ENCODE peak calls at places on chromosomes 16 and 17, in seven cellular contexts. V is A549; G is esophagus squamous epithelium; X is CD8-positive, alpha-beta memory T cell; C is SK-N-SH; J is left lung; A is heart right ventricle. P is an unnamed sample.
A peak's percentile ranks its signal among the peaks of the same experiment; 100 is the strongest.

GRCh38 chr17:32741381-32741780 is 135.5 kb downstream of the MYO1D start:
- DNase-seq in V (no peak), G (no peak), X (no peak), C (no peak), J (no peak), A (no peak), P (no peak)

GRCh38 chr16:2002406-2003230 is 7.0 kb downstream of the ZNF598 start:
- DNase-seq in V (no peak), G (no peak), X (no peak), C (no peak), J (peak; percentile 71), A (no peak), P (no peak)

GRCh38 chr17:66542967-66543525 is 240.6 kb downstream of the PRKCA start:
- DNase-seq in V (no peak), G (no peak), X (no peak), C (no peak), J (no peak), A (no peak), P (no peak)

GRCh38 chr17:48970224-48970623 is 1.8 kb upstream of the GIP start:
- DNase-seq in V (peak; percentile 61), G (no peak), X (no peak), C (peak; percentile 34), J (no peak), A (no peak), P (no peak)

GRCh38 chr16:85774811-85775210 is 23.9 kb upstream of the C16orf74 start:
- DNase-seq in V (no peak), G (no peak), X (no peak), C (no peak), J (no peak), A (no peak), P (no peak)

GRCh38 chr17:32875904-32876413 is 965 bp downstream of the MYO1D start:
- DNase-seq in V (no peak), G (no peak), X (no peak), C (no peak), J (no peak), A (no peak), P (no peak)

GRCh38 chr17:17080181-17080631 is 37.9 kb downstream of the MPRIP start:
- DNase-seq in V (no peak), G (no peak), X (no peak), C (no peak), J (no peak), A (no peak), P (no peak)

GRCh38 chr16:47990676-47991075 is 165.1 kb downstream of the ABCC12 start:
- DNase-seq in V (no peak), G (no peak), X (no peak), C (no peak), J (no peak), A (no peak), P (no peak)

GRCh38 chr16:87206646-87207451 is 110.3 kb downstream of the C16orf95 start:
- DNase-seq in V (peak; percentile 79), G (no peak), X (no peak), C (no peak), J (no peak), A (no peak), P (peak; percentile 65)

GRCh38 chr16:89094252-89094901 is 725 bp downstream of the ACSF3 start:
- DNase-seq in V (no peak), G (no peak), X (peak; percentile 26), C (peak; percentile 63), J (peak; percentile 77), A (no peak), P (no peak)

GRCh38 chr17:35404360-35404759 is 27.9 kb downstream of the SLFN12 start:
- DNase-seq in V (peak; percentile 11), G (no peak), X (no peak), C (no peak), J (no peak), A (no peak), P (no peak)

GRCh38 chr16:86252596-86252995 is 257.7 kb upstream of the FOXF1 start:
- DNase-seq in V (peak; percentile 35), G (no peak), X (no peak), C (peak; percentile 31), J (no peak), A (no peak), P (peak; percentile 42)

GRCh38 chr17:34146440-34147043 is 108.5 kb upstream of the CCL2 start:
- DNase-seq in V (peak; percentile 61), G (no peak), X (peak; percentile 6), C (peak; percentile 64), J (peak; percentile 80), A (peak; percentile 53), P (no peak)

GRCh38 chr16:5438591-5438990 is 341.0 kb upstream of the EEF2KMT start:
- DNase-seq in V (no peak), G (no peak), X (no peak), C (no peak), J (no peak), A (no peak), P (no peak)

GRCh38 chr16:28168991-28169554 is 42.7 kb downstream of the XPO6 start:
- DNase-seq in V (no peak), G (no peak), X (peak; percentile 80), C (no peak), J (no peak), A (no peak), P (no peak)

GRCh38 chr16:56932588-56933265 is 785 bp downstream of the HERPUD1 start:
- DNase-seq in V (peak; percentile 81), G (no peak), X (peak; percentile 43), C (peak; percentile 67), J (peak; percentile 94), A (peak; percentile 80), P (peak; percentile 92)

GRCh38 chr17:50114849-50115357 is 15.1 kb downstream of the SAMD14 start:
- DNase-seq in V (peak; percentile 82), G (no peak), X (no peak), C (peak; percentile 79), J (no peak), A (no peak), P (no peak)

GRCh38 chr17:2233441-2233947 is 70.1 kb downstream of the SMG6 start:
- DNase-seq in V (no peak), G (no peak), X (no peak), C (no peak), J (no peak), A (peak; percentile 22), P (no peak)

GRCh38 chr16:3858809-3859208 is 21.7 kb downstream of the CREBBP start:
- DNase-seq in V (no peak), G (no peak), X (no peak), C (no peak), J (no peak), A (no peak), P (no peak)

GRCh38 chr17:4806770-4807533 is at the start of gene PLD2:
- DNase-seq in V (peak; percentile 81), G (peak; percentile 28), X (peak; percentile 82), C (peak; percentile 100), J (peak; percentile 99), A (peak; percentile 89), P (peak; percentile 76)

GRCh38 chr17:41663451-41664171 is 25.1 kb upstream of the EIF1 start:
- DNase-seq in V (no peak), G (no peak), X (no peak), C (no peak), J (no peak), A (no peak), P (no peak)

GRCh38 chr17:17175917-17176316 is 30.2 kb downstream of the PLD6 start:
- DNase-seq in V (no peak), G (no peak), X (no peak), C (no peak), J (peak; percentile 31), A (no peak), P (no peak)

GRCh38 chr17:40190197-40191021 is 13.1 kb downstream of the RAPGEFL1 start:
- DNase-seq in V (peak; percentile 70), G (no peak), X (peak; percentile 31), C (peak; percentile 83), J (no peak), A (no peak), P (no peak)

DNA sequence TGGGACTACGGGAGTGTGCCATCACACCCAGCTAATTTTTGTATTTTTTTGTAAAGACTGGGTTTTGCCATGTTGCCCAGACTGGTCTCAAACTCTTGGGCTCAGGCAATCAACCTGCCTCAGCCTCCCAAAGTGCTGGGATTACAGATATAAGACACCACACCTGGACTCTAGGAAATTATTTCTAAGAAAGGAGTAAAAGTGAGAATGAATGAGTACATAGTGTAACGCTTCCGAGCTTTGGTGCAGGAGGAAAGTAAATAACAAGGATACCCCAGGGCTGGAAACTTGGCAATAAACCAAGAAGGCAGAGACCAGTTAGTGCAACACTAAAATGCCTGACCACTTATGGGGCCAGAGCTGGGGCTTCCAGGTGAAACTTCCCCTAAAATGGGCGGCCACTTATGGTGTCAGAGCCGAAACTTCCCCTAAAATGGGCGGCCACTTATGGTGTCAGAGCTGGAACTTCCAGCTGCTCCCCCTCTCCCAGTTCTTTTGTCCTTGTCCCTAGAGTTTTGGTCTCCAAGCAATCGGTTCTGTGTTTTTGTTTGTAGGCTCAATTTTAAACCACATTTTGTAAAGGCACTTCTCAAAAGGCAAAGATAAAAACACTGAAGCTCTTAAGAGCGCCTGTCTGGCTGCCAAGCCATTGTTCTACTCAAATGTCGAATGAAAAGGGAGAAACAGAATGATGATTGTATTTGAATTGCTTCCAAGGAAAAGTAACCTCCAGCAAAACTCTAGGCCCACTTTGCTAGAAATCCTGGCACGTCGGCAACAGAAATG is 64.0 kb downstream of the NXN start:
- DNase-seq in V (no peak), G (no peak), X (no peak), C (no peak), J (no peak), A (peak; percentile 30), P (peak; percentile 83)
- H3K27ac ChIP-seq in V (no peak overlapping the region), G (peak overlapping the region; percentile 47), X (no peak overlapping the region), C (no peak overlapping the region), J (peak overlapping the region; percentile 60), A (peak overlapping the region; percentile 89), P (peak overlapping the region; percentile 65)

GRCh38 chr17:77963441-77963840 is 4.9 kb downstream of the TNRC6C start:
- DNase-seq in V (no peak), G (no peak), X (peak; percentile 81), C (peak; percentile 77), J (no peak), A (no peak), P (no peak)
- H3K4me1 ChIP-seq in V (peaks cover 5% of the 10 kb centered on the region), G (peaks cover 28% of the 10 kb centered on the region), X (peaks cover 75% of the 10 kb centered on the region), C (no peaks in the 10 kb centered on the region), J (peaks cover 4% of the 10 kb centered on the region), A (peaks cover 86% of the 10 kb centered on the region), P (peaks cover 71% of the 10 kb centered on the region)

GRCh38 chr17:7215136-7215638 is 4.4 kb downstream of the DLG4 start:
- DNase-seq in V (no peak), G (no peak), X (no peak), C (no peak), J (no peak), A (no peak), P (no peak)
- H3K27ac ChIP-seq in V (peak overlapping the region; percentile 98), G (peak overlapping the region; percentile 72), X (peak overlapping the region; percentile 83), C (peak overlapping the region; percentile 96), J (peak overlapping the region; percentile 79), A (peak overlapping the region; percentile 68), P (peak overlapping the region; percentile 97)

GRCh38 chr16:24738895-24739294 is 9.4 kb downstream of the TNRC6A start:
- DNase-seq in V (no peak), G (no peak), X (no peak), C (no peak), J (peak; percentile 13), A (no peak), P (no peak)

GRCh38 chr16:24737916-24738594 is 8.6 kb downstream of the TNRC6A start:
- DNase-seq in V (no peak), G (no peak), X (no peak), C (no peak), J (no peak), A (no peak), P (no peak)

GRCh38 chr16:24745791-24746190 is 16.3 kb downstream of the TNRC6A start:
- DNase-seq in V (no peak), G (no peak), X (no peak), C (no peak), J (no peak), A (no peak), P (no peak)

GRCh38 chr16:24737391-24737871 is 8.0 kb downstream of the TNRC6A start:
- DNase-seq in V (no peak), G (no peak), X (no peak), C (no peak), J (no peak), A (no peak), P (no peak)

GRCh38 chr16:24741862-24742261 is 12.4 kb downstream of the TNRC6A start:
- DNase-seq in V (no peak), G (no peak), X (no peak), C (no peak), J (no peak), A (no peak), P (no peak)
- H3K4me1 ChIP-seq in V (peaks cover 26% of the 10 kb centered on the region), G (peaks cover 35% of the 10 kb centered on the region), X (peaks cover 92% of the 10 kb centered on the region), C (peaks cover 19% of the 10 kb centered on the region), J (peaks cover 4% of the 10 kb centered on the region), A (peaks cover 100% of the 10 kb centered on the region), P (peaks cover 91% of the 10 kb centered on the region)

P was measured in right atrium auricular region.